ENCODE peak calls at places on chromosomes 13 and 19, in seven cellular contexts. One of them, this sample, is unnamed.

GRCh38 chr19:3027292-3027691 is 1.8 kb downstream of the TLE2 start:
- DNase-seq in lung: no peak
- DNase-seq in neural progenitor cell: no peak
- DNase-seq in breast epithelium: no peak
- DNase-seq in foreskin keratinocyte: no peak
- DNase-seq in body of pancreas: no peak
- DNase-seq in suprapubic skin: no peak
- DNase-seq in this sample: no peak

GRCh38 chr19:35090160-35090794 is 25.3 kb upstream of the FXYD3 start:
- DNase-seq in lung: peak
- DNase-seq in neural progenitor cell: peak
- DNase-seq in breast epithelium: peak
- DNase-seq in foreskin keratinocyte: peak
- DNase-seq in body of pancreas: peak
- DNase-seq in suprapubic skin: no peak
- DNase-seq in this sample: peak

GRCh38 chr13:50887153-50887552 is 22.4 kb upstream of the RNASEH2B start:
- DNase-seq in lung: no peak
- DNase-seq in neural progenitor cell: no peak
- DNase-seq in breast epithelium: no peak
- DNase-seq in foreskin keratinocyte: no peak
- DNase-seq in body of pancreas: no peak
- DNase-seq in suprapubic skin: no peak
- DNase-seq in this sample: no peak

GRCh38 chr19:7992575-7992974 is 12.9 kb downstream of the ELAVL1 start:
- DNase-seq in lung: no peak
- DNase-seq in neural progenitor cell: no peak
- DNase-seq in breast epithelium: no peak
- DNase-seq in foreskin keratinocyte: no peak
- DNase-seq in body of pancreas: no peak
- DNase-seq in suprapubic skin: no peak
- DNase-seq in this sample: no peak

GRCh38 chr13:30366083-30366482 is 56.2 kb upstream of the UBE2L5 start:
- DNase-seq in lung: no peak
- DNase-seq in neural progenitor cell: no peak
- DNase-seq in breast epithelium: no peak
- DNase-seq in foreskin keratinocyte: no peak
- DNase-seq in body of pancreas: no peak
- DNase-seq in suprapubic skin: no peak
- DNase-seq in this sample: no peak

GRCh38 chr19:31627824-31628223 is 278.6 kb upstream of the TSHZ3 start:
- DNase-seq in lung: no peak
- DNase-seq in neural progenitor cell: peak
- DNase-seq in breast epithelium: no peak
- DNase-seq in foreskin keratinocyte: no peak
- DNase-seq in body of pancreas: no peak
- DNase-seq in suprapubic skin: no peak
- DNase-seq in this sample: no peak

GRCh38 chr19:5024282-5024681 is 55.4 kb downstream of the KDM4B start:
- DNase-seq in lung: no peak
- DNase-seq in neural progenitor cell: no peak
- DNase-seq in breast epithelium: no peak
- DNase-seq in foreskin keratinocyte: no peak
- DNase-seq in body of pancreas: no peak
- DNase-seq in suprapubic skin: no peak
- DNase-seq in this sample: no peak

GRCh38 chr13:60755380-60756163 is 358.6 kb downstream of the TDRD3 start:
- DNase-seq in lung: no peak
- DNase-seq in neural progenitor cell: peak
- DNase-seq in breast epithelium: no peak
- DNase-seq in foreskin keratinocyte: peak
- DNase-seq in body of pancreas: no peak
- DNase-seq in suprapubic skin: no peak
- DNase-seq in this sample: no peak

GRCh38 chr13:26132756-26133155 is 80.9 kb upstream of the SHISA2 start:
- DNase-seq in lung: no peak
- DNase-seq in neural progenitor cell: peak
- DNase-seq in breast epithelium: no peak
- DNase-seq in foreskin keratinocyte: no peak
- DNase-seq in body of pancreas: no peak
- DNase-seq in suprapubic skin: no peak
- DNase-seq in this sample: no peak

GRCh38 chr13:47932953-47933687 is 68.0 kb downstream of the SUCLA2 start:
- DNase-seq in lung: no peak
- DNase-seq in neural progenitor cell: peak
- DNase-seq in breast epithelium: no peak
- DNase-seq in foreskin keratinocyte: no peak
- DNase-seq in body of pancreas: no peak
- DNase-seq in suprapubic skin: no peak
- DNase-seq in this sample: no peak

GRCh38 chr13:71079638-71080037 is 787.4 kb downstream of the DACH1 start:
- DNase-seq in lung: no peak
- DNase-seq in neural progenitor cell: no peak
- DNase-seq in breast epithelium: no peak
- DNase-seq in foreskin keratinocyte: no peak
- DNase-seq in body of pancreas: no peak
- DNase-seq in suprapubic skin: no peak
- DNase-seq in this sample: no peak

GRCh38 chr19:34278783-34279182 is 24.4 kb downstream of the GARRE1 start:
- DNase-seq in lung: no peak
- DNase-seq in neural progenitor cell: no peak
- DNase-seq in breast epithelium: no peak
- DNase-seq in foreskin keratinocyte: no peak
- DNase-seq in body of pancreas: no peak
- DNase-seq in suprapubic skin: no peak
- DNase-seq in this sample: no peak

GRCh38 chr13:45441633-45442032 is 23.1 kb upstream of the COG3 start:
- DNase-seq in lung: no peak
- DNase-seq in neural progenitor cell: no peak
- DNase-seq in breast epithelium: no peak
- DNase-seq in foreskin keratinocyte: peak
- DNase-seq in body of pancreas: no peak
- DNase-seq in suprapubic skin: no peak
- DNase-seq in this sample: no peak

GRCh38 chr19:41479757-41480191 is 36.8 kb downstream of the ERICH4 start:
- DNase-seq in lung: peak
- DNase-seq in neural progenitor cell: no peak
- DNase-seq in breast epithelium: no peak
- DNase-seq in foreskin keratinocyte: peak
- DNase-seq in body of pancreas: peak
- DNase-seq in suprapubic skin: no peak
- DNase-seq in this sample: no peak

GRCh38 chr19:58319241-58319640 is 7.6 kb upstream of the ZSCAN22 start:
- DNase-seq in lung: no peak
- DNase-seq in neural progenitor cell: no peak
- DNase-seq in breast epithelium: peak
- DNase-seq in foreskin keratinocyte: peak
- DNase-seq in body of pancreas: no peak
- DNase-seq in suprapubic skin: no peak
- DNase-seq in this sample: no peak

GRCh38 chr13:22698477-22698876 is 482.3 kb upstream of the SGCG start:
- DNase-seq in lung: no peak
- DNase-seq in neural progenitor cell: no peak
- DNase-seq in breast epithelium: no peak
- DNase-seq in foreskin keratinocyte: no peak
- DNase-seq in body of pancreas: no peak
- DNase-seq in suprapubic skin: no peak
- DNase-seq in this sample: no peak

GRCh38 chr13:44734204-44734707 is 158.1 kb upstream of the TSC22D1 start:
- DNase-seq in lung: peak
- DNase-seq in neural progenitor cell: no peak
- DNase-seq in breast epithelium: peak
- DNase-seq in foreskin keratinocyte: peak
- DNase-seq in body of pancreas: peak
- DNase-seq in suprapubic skin: no peak
- DNase-seq in this sample: no peak

GRCh38 chr13:73492811-73493210 is 434.0 kb downstream of the KLF5 start:
- DNase-seq in lung: no peak
- DNase-seq in neural progenitor cell: no peak
- DNase-seq in breast epithelium: no peak
- DNase-seq in foreskin keratinocyte: no peak
- DNase-seq in body of pancreas: no peak
- DNase-seq in suprapubic skin: no peak
- DNase-seq in this sample: no peak

GRCh38 chr13:72530471-72530870 is 197.0 kb downstream of the MZT1 start:
- DNase-seq in lung: no peak
- DNase-seq in neural progenitor cell: no peak
- DNase-seq in breast epithelium: no peak
- DNase-seq in foreskin keratinocyte: peak
- DNase-seq in body of pancreas: no peak
- DNase-seq in suprapubic skin: no peak
- DNase-seq in this sample: no peak

GRCh38 chr13:100363351-100363750 is 225.2 kb downstream of the GGACT start:
- DNase-seq in lung: no peak
- DNase-seq in neural progenitor cell: no peak
- DNase-seq in breast epithelium: no peak
- DNase-seq in foreskin keratinocyte: no peak
- DNase-seq in body of pancreas: no peak
- DNase-seq in suprapubic skin: no peak
- DNase-seq in this sample: no peak

GRCh38 chr13:114110091-114110829 is 22.2 kb downstream of the RASA3 start:
- DNase-seq in lung: no peak
- DNase-seq in neural progenitor cell: peak
- DNase-seq in breast epithelium: no peak
- DNase-seq in foreskin keratinocyte: no peak
- DNase-seq in body of pancreas: peak
- DNase-seq in suprapubic skin: no peak
- DNase-seq in this sample: peak

DNA sequence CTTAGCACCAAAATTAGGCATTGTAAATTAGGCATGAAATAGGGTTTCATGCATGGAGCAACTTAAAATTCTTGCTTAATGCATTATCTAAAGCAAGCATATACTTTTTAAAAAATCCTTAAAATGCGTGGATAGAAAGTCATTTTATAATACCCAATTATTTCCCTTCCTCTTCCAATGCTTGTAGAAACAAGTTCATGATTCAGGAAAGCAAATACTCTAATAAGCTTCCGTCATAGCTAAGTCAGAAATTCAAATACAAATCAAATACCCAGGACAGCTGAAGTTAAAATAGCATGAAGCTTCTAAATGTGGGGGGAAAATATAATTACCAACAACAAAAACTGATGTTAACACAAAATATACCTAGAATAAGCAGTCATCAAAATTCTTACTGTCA is 89.1 kb downstream of the COL4A1 start:
- DNase-seq in lung: no peak
- DNase-seq in neural progenitor cell: no peak
- DNase-seq in breast epithelium: no peak
- DNase-seq in foreskin keratinocyte: no peak
- DNase-seq in body of pancreas: no peak
- DNase-seq in suprapubic skin: no peak
- DNase-seq in this sample: no peak
- H3K27ac ChIP-seq in lung: no peak
- H3K27ac ChIP-seq in neural progenitor cell: no peak
- H3K27ac ChIP-seq in breast epithelium: no peak
- H3K27ac ChIP-seq in foreskin keratinocyte: no peak
- H3K27ac ChIP-seq in body of pancreas: no peak
- H3K27ac ChIP-seq in suprapubic skin: no peak
- H3K27ac ChIP-seq in this sample: no peak

DNA sequence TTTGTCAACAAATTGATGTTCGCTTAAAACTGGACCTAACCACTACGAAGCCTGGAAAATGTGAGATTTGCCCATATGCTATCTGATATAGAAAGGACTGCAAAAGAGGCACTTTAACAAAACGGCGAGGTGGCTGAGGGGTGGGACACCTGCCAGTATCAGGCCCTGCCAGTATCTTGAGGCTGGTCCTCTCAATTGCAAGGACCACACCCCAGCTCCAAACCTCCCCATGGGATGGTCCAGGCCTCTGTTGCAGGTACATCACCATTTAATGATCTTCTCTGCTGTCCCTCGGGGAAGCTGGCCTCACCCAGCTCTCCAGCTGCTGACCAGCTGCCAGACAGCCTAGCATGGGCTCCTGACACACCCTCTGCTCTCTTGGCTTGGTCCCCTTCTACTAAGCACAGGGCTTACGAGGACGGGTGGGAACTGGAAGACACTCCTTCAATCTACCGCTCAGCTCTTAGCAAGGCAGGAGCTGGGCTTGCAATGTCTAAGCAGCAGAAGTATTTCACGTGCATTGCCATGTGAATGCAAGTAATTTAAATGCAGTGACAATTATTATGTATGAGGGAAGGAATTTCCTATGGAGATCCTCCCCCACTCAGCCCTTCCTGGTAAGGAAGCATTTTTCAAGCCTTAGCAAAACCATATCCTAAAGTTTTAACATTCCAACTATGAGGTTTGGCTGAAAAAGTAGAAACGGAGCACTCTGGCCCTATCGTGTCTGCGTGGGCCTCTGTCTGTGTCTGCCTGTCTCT is 63.9 kb downstream of the LATS2 start:
- DNase-seq in lung: no peak
- DNase-seq in neural progenitor cell: no peak
- DNase-seq in breast epithelium: no peak
- DNase-seq in foreskin keratinocyte: peak
- DNase-seq in body of pancreas: no peak
- DNase-seq in suprapubic skin: no peak
- DNase-seq in this sample: no peak
- H3K27ac ChIP-seq in lung: peak
- H3K27ac ChIP-seq in neural progenitor cell: no peak
- H3K27ac ChIP-seq in breast epithelium: peak
- H3K27ac ChIP-seq in foreskin keratinocyte: no peak
- H3K27ac ChIP-seq in body of pancreas: no peak
- H3K27ac ChIP-seq in suprapubic skin: no peak
- H3K27ac ChIP-seq in this sample: no peak

GRCh38 chr19:44774614-44775013 is 3.1 kb upstream of the CBLC start:
- DNase-seq in lung: no peak
- DNase-seq in neural progenitor cell: no peak
- DNase-seq in breast epithelium: no peak
- DNase-seq in foreskin keratinocyte: peak
- DNase-seq in body of pancreas: no peak
- DNase-seq in suprapubic skin: no peak
- DNase-seq in this sample: no peak
- H3K27ac ChIP-seq in lung: no peak
- H3K27ac ChIP-seq in neural progenitor cell: no peak
- H3K27ac ChIP-seq in breast epithelium: peak
- H3K27ac ChIP-seq in foreskin keratinocyte: peak
- H3K27ac ChIP-seq in body of pancreas: no peak
- H3K27ac ChIP-seq in suprapubic skin: no peak
- H3K27ac ChIP-seq in this sample: no peak

DNA sequence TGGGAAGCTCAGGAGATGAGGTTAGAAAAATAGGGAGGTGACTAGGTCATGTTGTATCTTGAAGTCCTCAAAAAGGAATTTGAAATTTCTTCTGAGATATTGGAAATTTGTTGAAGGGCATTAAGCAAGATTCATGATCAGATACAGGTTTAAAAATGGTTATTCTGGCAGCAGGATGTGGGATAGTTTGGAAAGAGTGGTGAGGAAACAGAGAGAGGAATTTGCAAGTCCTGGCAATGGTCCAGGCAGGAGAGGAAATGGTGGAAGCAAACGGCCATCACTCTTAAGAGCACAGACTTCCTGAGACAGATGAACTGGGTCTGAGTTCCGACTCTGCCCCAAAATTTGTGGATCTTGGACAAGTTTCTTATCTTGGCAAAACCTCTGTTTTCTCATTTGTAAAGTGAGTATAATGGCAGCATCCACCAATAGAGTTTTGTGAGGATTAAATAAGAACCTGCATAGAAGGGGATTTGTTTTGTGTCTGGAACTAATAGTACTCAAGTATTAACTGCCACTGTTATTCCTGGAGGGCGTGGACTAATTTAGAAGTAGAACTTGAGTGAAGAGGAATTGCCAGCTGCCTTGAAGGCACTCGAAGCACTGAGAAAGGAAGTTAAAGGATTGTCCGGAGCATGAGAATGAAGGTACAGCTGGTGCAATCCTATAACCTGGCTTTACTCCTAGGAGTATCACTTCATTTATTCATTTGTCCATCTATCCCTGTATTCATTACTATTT is 99.6 kb downstream of the CCNA1 start:
- DNase-seq in lung: peak
- DNase-seq in neural progenitor cell: no peak
- DNase-seq in breast epithelium: no peak
- DNase-seq in foreskin keratinocyte: peak
- DNase-seq in body of pancreas: no peak
- DNase-seq in suprapubic skin: no peak
- DNase-seq in this sample: no peak
- H3K27ac ChIP-seq in lung: peak
- H3K27ac ChIP-seq in neural progenitor cell: no peak
- H3K27ac ChIP-seq in breast epithelium: no peak
- H3K27ac ChIP-seq in foreskin keratinocyte: no peak
- H3K27ac ChIP-seq in body of pancreas: no peak
- H3K27ac ChIP-seq in suprapubic skin: no peak
- H3K27ac ChIP-seq in this sample: no peak

This sample was measured in CD4-positive, alpha-beta T cell.